ENCODE peak calls at places on chromosomes 16 and 17, in ten cellular contexts. One of them, this sample, is unnamed.

GRCh38 chr16:49911430-49911829 is 55.5 kb upstream of the ZNF423 start:
- DNase-seq in hypothalamus: no peak
- DNase-seq in DMS79: no peak
- DNase-seq in HuH-7.5: no peak
- DNase-seq in left cardiac atrium: no peak
- DNase-seq in body of pancreas: no peak
- DNase-seq in heart left ventricle: no peak
- DNase-seq in H54: no peak
- DNase-seq in progenitor cell of endocrine pancreas: no peak
- DNase-seq in fibroblast of pulmonary artery: no peak
- DNase-seq in this sample: no peak

GRCh38 chr16:64282181-64282580 is 839.7 kb downstream of the CDH11 start:
- DNase-seq in hypothalamus: no peak
- DNase-seq in DMS79: no peak
- DNase-seq in HuH-7.5: no peak
- DNase-seq in left cardiac atrium: no peak
- DNase-seq in body of pancreas: no peak
- DNase-seq in heart left ventricle: no peak
- DNase-seq in H54: no peak
- DNase-seq in progenitor cell of endocrine pancreas: no peak
- DNase-seq in fibroblast of pulmonary artery: no peak
- DNase-seq in this sample: no peak

GRCh38 chr16:22386976-22387375 is 12.6 kb upstream of the CDR2 start:
- DNase-seq in hypothalamus: no peak
- DNase-seq in DMS79: no peak
- DNase-seq in HuH-7.5: no peak
- DNase-seq in left cardiac atrium: no peak
- DNase-seq in body of pancreas: no peak
- DNase-seq in heart left ventricle: no peak
- DNase-seq in H54: peak; percentile 55
- DNase-seq in progenitor cell of endocrine pancreas: no peak
- DNase-seq in fibroblast of pulmonary artery: peak; percentile 92
- DNase-seq in this sample: no peak

GRCh38 chr16:85613609-85614337 is 651 bp downstream of the GSE1 start:
- DNase-seq in hypothalamus: peak; percentile 33
- DNase-seq in DMS79: no peak
- DNase-seq in HuH-7.5: peak; percentile 73
- DNase-seq in left cardiac atrium: peak; percentile 78
- DNase-seq in body of pancreas: peak; percentile 66
- DNase-seq in heart left ventricle: peak; percentile 83
- DNase-seq in H54: no peak
- DNase-seq in progenitor cell of endocrine pancreas: no peak
- DNase-seq in fibroblast of pulmonary artery: no peak
- DNase-seq in this sample: peak; percentile 41

GRCh38 chr17:48244121-48244711 is 136.7 kb downstream of the SNX11 start:
- DNase-seq in hypothalamus: no peak
- DNase-seq in DMS79: no peak
- DNase-seq in HuH-7.5: no peak
- DNase-seq in left cardiac atrium: no peak
- DNase-seq in body of pancreas: no peak
- DNase-seq in heart left ventricle: no peak
- DNase-seq in H54: no peak
- DNase-seq in progenitor cell of endocrine pancreas: no peak
- DNase-seq in fibroblast of pulmonary artery: peak; percentile 77
- DNase-seq in this sample: no peak

GRCh38 chr17:37476431-37477130 is 13.1 kb upstream of the DUSP14 start:
- DNase-seq in hypothalamus: no peak
- DNase-seq in DMS79: no peak
- DNase-seq in HuH-7.5: no peak
- DNase-seq in left cardiac atrium: peak; percentile 40
- DNase-seq in body of pancreas: no peak
- DNase-seq in heart left ventricle: peak; percentile 29
- DNase-seq in H54: no peak
- DNase-seq in progenitor cell of endocrine pancreas: no peak
- DNase-seq in fibroblast of pulmonary artery: peak; percentile 82
- DNase-seq in this sample: no peak

GRCh38 chr17:7356072-7356549 is 1.2 kb downstream of the TMEM95 start:
- DNase-seq in hypothalamus: peak; percentile 34
- DNase-seq in DMS79: peak; percentile 73
- DNase-seq in HuH-7.5: peak; percentile 84
- DNase-seq in left cardiac atrium: peak; percentile 82
- DNase-seq in body of pancreas: peak; percentile 87
- DNase-seq in heart left ventricle: peak; percentile 74
- DNase-seq in H54: peak; percentile 84
- DNase-seq in progenitor cell of endocrine pancreas: peak; percentile 75
- DNase-seq in fibroblast of pulmonary artery: peak; percentile 74
- DNase-seq in this sample: no peak

GRCh38 chr17:1590747-1591473 is 28.3 kb upstream of the PITPNA start:
- DNase-seq in hypothalamus: peak; percentile 64
- DNase-seq in DMS79: no peak
- DNase-seq in HuH-7.5: no peak
- DNase-seq in left cardiac atrium: no peak
- DNase-seq in body of pancreas: no peak
- DNase-seq in heart left ventricle: no peak
- DNase-seq in H54: no peak
- DNase-seq in progenitor cell of endocrine pancreas: no peak
- DNase-seq in fibroblast of pulmonary artery: no peak
- DNase-seq in this sample: no peak

GRCh38 chr16:66342294-66342900 is 24.1 kb upstream of the CDH5 start:
- DNase-seq in hypothalamus: no peak
- DNase-seq in DMS79: no peak
- DNase-seq in HuH-7.5: no peak
- DNase-seq in left cardiac atrium: no peak
- DNase-seq in body of pancreas: no peak
- DNase-seq in heart left ventricle: no peak
- DNase-seq in H54: peak; percentile 45
- DNase-seq in progenitor cell of endocrine pancreas: peak; percentile 33
- DNase-seq in fibroblast of pulmonary artery: peak; percentile 39
- DNase-seq in this sample: no peak

GRCh38 chr16:89344314-89344828 is 126.9 kb downstream of the ZNF778 start:
- DNase-seq in hypothalamus: no peak
- DNase-seq in DMS79: no peak
- DNase-seq in HuH-7.5: no peak
- DNase-seq in left cardiac atrium: no peak
- DNase-seq in body of pancreas: no peak
- DNase-seq in heart left ventricle: no peak
- DNase-seq in H54: no peak
- DNase-seq in progenitor cell of endocrine pancreas: no peak
- DNase-seq in fibroblast of pulmonary artery: no peak
- DNase-seq in this sample: no peak

GRCh38 chr17:80913928-80914821 is 77.5 kb upstream of the CHMP6 start:
- DNase-seq in hypothalamus: no peak
- DNase-seq in DMS79: no peak
- DNase-seq in HuH-7.5: no peak
- DNase-seq in left cardiac atrium: no peak
- DNase-seq in body of pancreas: no peak
- DNase-seq in heart left ventricle: no peak
- DNase-seq in H54: no peak
- DNase-seq in progenitor cell of endocrine pancreas: no peak
- DNase-seq in fibroblast of pulmonary artery: no peak
- DNase-seq in this sample: no peak

GRCh38 chr16:81128726-81129524 is 32.7 kb upstream of the GCSH start:
- DNase-seq in hypothalamus: no peak
- DNase-seq in DMS79: no peak
- DNase-seq in HuH-7.5: no peak
- DNase-seq in left cardiac atrium: no peak
- DNase-seq in body of pancreas: no peak
- DNase-seq in heart left ventricle: no peak
- DNase-seq in H54: no peak
- DNase-seq in progenitor cell of endocrine pancreas: no peak
- DNase-seq in fibroblast of pulmonary artery: no peak
- DNase-seq in this sample: no peak

GRCh38 chr16:4273858-4274291 is 1.1 kb upstream of the TFAP4 start:
- DNase-seq in hypothalamus: peak; percentile 30
- DNase-seq in DMS79: peak; percentile 46
- DNase-seq in HuH-7.5: peak; percentile 69
- DNase-seq in left cardiac atrium: peak; percentile 80
- DNase-seq in body of pancreas: peak; percentile 65
- DNase-seq in heart left ventricle: peak; percentile 69
- DNase-seq in H54: peak; percentile 60
- DNase-seq in progenitor cell of endocrine pancreas: no peak
- DNase-seq in fibroblast of pulmonary artery: peak; percentile 75
- DNase-seq in this sample: peak; percentile 63

GRCh38 chr17:81033535-81034167 is 1.3 kb upstream of the BAIAP2 start:
- DNase-seq in hypothalamus: no peak
- DNase-seq in DMS79: no peak
- DNase-seq in HuH-7.5: no peak
- DNase-seq in left cardiac atrium: no peak
- DNase-seq in body of pancreas: no peak
- DNase-seq in heart left ventricle: no peak
- DNase-seq in H54: no peak
- DNase-seq in progenitor cell of endocrine pancreas: no peak
- DNase-seq in fibroblast of pulmonary artery: no peak
- DNase-seq in this sample: no peak

This sample was measured in anterior cingulate cortex.